ENCODE peak calls at places on chromosomes 1 and 21, in eight cellular contexts. J is iPS-NIHi11; M is caudate nucleus; T is GDM1; O is hepatocyte; S is sciatic nerve; U is DMS79 treated with DMSO at 0.1 percent for 48 hours; K is stimulated activated CD8-positive, alpha-beta memory T cell treated with anti-CD3 and anti-CD28 coated beads, Interleukin-2, amount 100 ng/mL, for 48 hours. L is an unnamed sample.

GRCh38 chr1:85300140-85300539 is 23.7 kb upstream of the BCL10 start:
- DNase-seq in K (no peak), T (no peak), O (no peak), M (no peak), S (no peak), J (no peak), U (no peak), L (no peak)

GRCh38 chr21:27802816-27803475 is 836.1 kb upstream of the ADAMTS5 start:
- DNase-seq in T (peak; percentile 7), M (peak; percentile 8), S (no peak), O (peak; percentile 60), J (peak; percentile 60), U (no peak), K (no peak), L (no peak)

GRCh38 chr1:209621329-209621728 is 30.9 kb downstream of the LAMB3 start:
- DNase-seq in U (peak; percentile 11), M (no peak), K (no peak), S (no peak), T (no peak), O (no peak), J (no peak), L (no peak)

GRCh38 chr1:151989131-151989868 is 4.4 kb downstream of the S100A10 start:
- DNase-seq in M (no peak), S (peak; percentile 72), O (peak; percentile 70), J (no peak), K (peak; percentile 33), U (no peak), T (no peak), L (no peak)

GRCh38 chr1:2314803-2315710 is 76.3 kb downstream of the MORN1 start:
- DNase-seq in M (no peak), O (peak; percentile 84), J (peak; percentile 94), S (no peak), K (peak; percentile 32), T (peak; percentile 41), U (no peak), L (no peak)

GRCh38 chr1:218460367-218460766 is 115.2 kb downstream of the TGFB2 start:
- DNase-seq in J (peak; percentile 37), U (no peak), O (peak; percentile 16), T (no peak), M (no peak), S (no peak), K (no peak), L (peak; percentile 23)

GRCh38 chr1:118988186-118989005 is at the start of gene TBX15:
- DNase-seq in M (no peak), T (no peak), U (no peak), K (no peak), J (peak; percentile 80), S (peak; percentile 69), O (no peak), L (no peak)

GRCh38 chr1:9180077-9180819 is 51.3 kb upstream of the GPR157 start:
- DNase-seq in M (no peak), K (no peak), S (no peak), O (no peak), U (no peak), J (no peak), T (no peak), L (no peak)

GRCh38 chr21:41196990-41197389 is 29.0 kb downstream of the BACE2 start:
- DNase-seq in O (no peak), S (no peak), J (no peak), T (no peak), K (no peak), U (no peak), M (no peak), L (no peak)

GRCh38 chr1:101183388-101183699 is 53.5 kb upstream of the S1PR1 start:
- DNase-seq in M (no peak), O (no peak), U (no peak), J (no peak), T (no peak), S (no peak), K (no peak), L (no peak)

GRCh38 chr1:235289859-235290739 is 37.9 kb downstream of the ARID4B start:
- DNase-seq in T (no peak), U (no peak), S (no peak), O (no peak), K (no peak), J (no peak), M (no peak), L (no peak)